ENCODE peak calls at places on chromosomes 16 and 17, in ten cellular contexts. A is HCT116; D is tibial artery; Y is IMR-90; W is astrocyte; R is psoas muscle; M is DND-41; E is CD4-positive, CD25-positive, alpha-beta regulatory T cell; F is A549; L is neural progenitor cell. T is an unnamed sample.
A peak's percentile ranks its signal among the peaks of the same experiment; 100 is the strongest.

GRCh38 chr17:78817123-78817522 is 23.5 kb downstream of the USP36 start:
- DNase-seq in A (no peak), D (no peak), Y (no peak), W (no peak), R (no peak), M (peak; percentile 21), E (peak; percentile 66), F (no peak), L (no peak), T (no peak)

GRCh38 chr17:27976331-27976730 is 66.1 kb upstream of the NLK start:
- DNase-seq in A (no peak), D (no peak), Y (no peak), W (no peak), R (no peak), M (no peak), E (no peak), F (no peak), L (no peak), T (no peak)

GRCh38 chr16:47561286-47561685 is 100.2 kb downstream of the PHKB start:
- DNase-seq in A (no peak), D (no peak), Y (no peak), W (no peak), R (no peak), M (no peak), E (no peak), F (no peak), L (no peak), T (no peak)

GRCh38 chr16:75279277-75279676 is 27.9 kb upstream of the BCAR1 start:
- DNase-seq in A (no peak), D (no peak), Y (peak; percentile 27), W (no peak), R (no peak), M (no peak), E (no peak), F (no peak), L (no peak), T (no peak)

GRCh38 chr16:27235055-27235937 is 32.0 kb downstream of the KDM8 start:
- DNase-seq in A (peak; percentile 37), D (peak; percentile 93), Y (peak; percentile 85), W (peak; percentile 81), R (peak; percentile 86), M (peak; percentile 98), E (peak; percentile 82), F (peak; percentile 68), L (peak; percentile 65), T (peak; percentile 84)

GRCh38 chr16:48146131-48146530 is 9.7 kb downstream of the ABCC12 start:
- DNase-seq in A (no peak), D (no peak), Y (no peak), W (no peak), R (no peak), M (no peak), E (no peak), F (no peak), L (no peak), T (no peak)

GRCh38 chr17:33838281-33838680 is 416.8 kb upstream of the CCL2 start:
- DNase-seq in A (no peak), D (no peak), Y (no peak), W (no peak), R (no peak), M (no peak), E (no peak), F (no peak), L (no peak), T (no peak)

GRCh38 chr16:88650749-88651275 is at the start of gene CYBA:
- DNase-seq in A (peak; percentile 57), D (peak; percentile 70), Y (peak; percentile 22), W (no peak), R (peak; percentile 65), M (peak; percentile 81), E (peak; percentile 79), F (peak; percentile 64), L (peak; percentile 72), T (peak; percentile 99)

GRCh38 chr17:74432484-74433391 is 850 bp downstream of the GPRC5C start:
- DNase-seq in A (no peak), D (no peak), Y (no peak), W (no peak), R (no peak), M (no peak), E (no peak), F (no peak), L (peak; percentile 69), T (peak; percentile 73)

GRCh38 chr17:74433421-74434121 is 1.7 kb downstream of the GPRC5C start:
- DNase-seq in A (no peak), D (no peak), Y (no peak), W (no peak), R (no peak), M (no peak), E (no peak), F (no peak), L (peak; percentile 51), T (peak; percentile 89)

GRCh38 chr17:74430706-74431567 is 951 bp upstream of the GPRC5C start:
- DNase-seq in A (peak; percentile 40), D (peak; percentile 87), Y (peak; percentile 4), W (peak; percentile 82), R (peak; percentile 93), M (no peak), E (no peak), F (peak; percentile 91), L (peak; percentile 75), T (peak; percentile 96)

GRCh38 chr17:74430385-74430705 is 1.5 kb upstream of the GPRC5C start:
- DNase-seq in A (no peak), D (no peak), Y (no peak), W (no peak), R (no peak), M (no peak), E (no peak), F (peak; percentile 43), L (no peak), T (no peak)

DNA sequence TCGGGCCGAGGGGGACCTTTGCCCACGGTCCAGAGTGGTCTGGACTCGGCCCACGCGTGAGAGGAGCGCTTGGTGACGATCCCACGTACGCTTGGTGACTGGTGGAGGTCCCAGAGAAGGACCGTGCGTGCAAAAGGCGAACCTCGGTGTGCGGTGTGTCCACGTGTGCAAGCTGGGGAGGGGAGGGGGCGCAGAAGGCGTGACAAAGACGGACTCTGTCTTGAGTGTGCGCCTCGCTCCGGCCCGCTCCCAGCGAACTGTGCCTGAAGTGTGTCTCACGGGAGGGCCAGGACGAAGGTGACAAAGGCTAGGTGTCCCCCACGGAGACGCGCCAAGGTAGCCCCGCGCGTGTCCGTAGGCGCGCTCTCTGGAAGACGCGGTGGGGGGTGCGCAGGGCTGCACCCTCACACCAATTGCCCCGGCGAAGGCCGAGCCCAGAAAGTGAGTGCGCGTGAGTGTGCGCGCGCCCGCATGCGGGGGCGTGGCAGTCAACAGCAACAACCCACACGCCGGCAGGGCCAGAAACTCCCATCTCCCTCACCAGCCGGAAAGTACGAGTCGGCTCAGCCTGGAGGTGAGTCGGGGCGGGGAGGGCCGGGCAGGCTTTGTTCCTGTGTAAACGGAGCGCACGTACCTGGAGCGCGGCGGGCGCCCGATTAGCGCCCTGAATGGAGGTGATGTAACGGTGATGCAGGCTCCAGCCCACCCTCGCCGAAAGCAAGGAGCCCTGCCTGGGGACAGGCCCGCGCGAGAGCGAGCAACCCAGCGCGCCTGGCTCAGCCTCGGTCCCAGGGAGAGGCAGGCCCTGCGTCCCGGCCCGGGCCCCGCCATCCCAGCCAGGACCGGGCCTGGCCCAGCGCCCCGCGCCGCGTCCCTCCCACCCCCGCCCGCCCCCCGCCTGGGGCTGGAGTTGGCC is at the start of gene GPRC5C:
- DNase-seq in A (peak; percentile 66), D (peak; percentile 81), Y (no peak), W (peak; percentile 33), R (peak; percentile 79), M (no peak), E (no peak), F (peak; percentile 88), L (peak; percentile 83), T (peak; percentile 85)
- H3K27ac ChIP-seq in A (peak within 1 kb of the TSS; percentile 89), D (peak within 1 kb of the TSS; percentile 93), Y (no peak within 1 kb of the TSS), W (peak within 1 kb of the TSS; percentile 57), R (peak within 1 kb of the TSS; percentile 98), M (no peak within 1 kb of the TSS), E (no peak within 1 kb of the TSS), F (peak within 1 kb of the TSS; percentile 95), L (no peak within 1 kb of the TSS), T (no peak within 1 kb of the TSS)

DNA sequence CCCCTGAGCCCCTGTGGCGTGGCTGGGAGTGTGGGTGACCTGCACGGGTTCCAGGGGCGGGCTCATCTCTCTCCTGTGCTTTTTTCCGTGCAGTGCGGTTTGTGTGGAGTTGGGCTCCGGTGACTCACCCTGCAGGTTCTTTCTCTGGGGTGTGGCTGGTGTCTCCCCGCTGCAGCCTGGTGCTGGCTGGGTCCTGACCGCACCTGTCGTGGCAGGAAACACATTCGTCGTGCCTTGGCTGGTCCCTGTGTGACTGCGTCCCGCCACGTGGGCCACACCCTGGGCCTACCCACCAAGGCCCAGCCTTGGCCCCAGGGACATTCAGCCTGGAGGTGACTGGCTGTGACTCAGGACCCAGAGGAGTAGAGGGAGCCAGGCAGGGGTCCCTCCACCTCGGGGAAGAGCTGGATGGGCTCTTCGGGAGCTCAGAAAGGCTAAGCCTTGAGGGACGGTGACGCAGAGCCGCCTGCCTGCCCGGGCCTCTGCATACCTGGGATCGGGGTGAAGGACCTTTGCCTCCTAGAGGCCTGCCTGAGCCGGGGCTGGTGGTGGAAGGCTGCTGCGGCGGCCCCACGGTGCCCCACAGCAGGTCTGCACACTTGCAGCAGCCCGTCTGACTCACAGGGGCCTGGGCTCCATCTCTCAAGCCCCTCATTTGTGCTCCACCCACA is 7.8 kb downstream of the TRAF7 start:
- DNase-seq in A (no peak), D (no peak), Y (no peak), W (no peak), R (no peak), M (no peak), E (no peak), F (no peak), L (no peak), T (no peak)
- H3K4me1 ChIP-seq in A (peaks cover 55% of the 10 kb centered on the region), D (peaks cover 25% of the 10 kb centered on the region), Y (peaks cover 24% of the 10 kb centered on the region), W (peaks cover 30% of the 10 kb centered on the region), R (peaks cover 16% of the 10 kb centered on the region), M (peaks cover 6% of the 10 kb centered on the region), E (peaks cover 3% of the 10 kb centered on the region), F (peaks cover 30% of the 10 kb centered on the region), L (peaks cover 18% of the 10 kb centered on the region), T (peaks cover 23% of the 10 kb centered on the region)

DNA sequence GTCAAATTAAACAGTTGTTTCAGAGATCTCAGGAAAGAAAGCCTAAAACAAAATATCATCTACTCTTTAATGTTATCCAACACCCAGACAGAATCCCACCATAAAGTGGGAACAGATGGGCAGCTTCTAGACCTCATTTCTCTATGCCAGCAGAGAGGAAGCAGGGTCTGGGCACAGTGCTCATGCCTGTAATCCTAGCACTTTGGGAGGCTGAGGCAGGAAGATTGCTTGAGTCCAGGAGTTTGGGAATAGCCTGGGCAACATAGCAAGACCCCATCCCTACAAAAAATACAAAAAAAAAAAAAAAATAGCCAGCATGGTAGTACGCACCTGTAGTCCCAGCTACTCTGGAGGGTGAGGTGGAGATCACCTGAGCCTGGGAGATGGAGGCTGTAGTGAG is 13.5 kb upstream of the ZNF652 start:
- DNase-seq in A (no peak), D (no peak), Y (no peak), W (no peak), R (no peak), M (no peak), E (no peak), F (no peak), L (no peak), T (no peak)
- H3K27ac ChIP-seq in A (no peak overlapping the region), D (no peak overlapping the region), Y (no peak overlapping the region), W (no peak overlapping the region), R (no peak overlapping the region), M (no peak overlapping the region), E (no peak overlapping the region), F (no peak overlapping the region), L (no peak overlapping the region), T (no peak overlapping the region)

DNA sequence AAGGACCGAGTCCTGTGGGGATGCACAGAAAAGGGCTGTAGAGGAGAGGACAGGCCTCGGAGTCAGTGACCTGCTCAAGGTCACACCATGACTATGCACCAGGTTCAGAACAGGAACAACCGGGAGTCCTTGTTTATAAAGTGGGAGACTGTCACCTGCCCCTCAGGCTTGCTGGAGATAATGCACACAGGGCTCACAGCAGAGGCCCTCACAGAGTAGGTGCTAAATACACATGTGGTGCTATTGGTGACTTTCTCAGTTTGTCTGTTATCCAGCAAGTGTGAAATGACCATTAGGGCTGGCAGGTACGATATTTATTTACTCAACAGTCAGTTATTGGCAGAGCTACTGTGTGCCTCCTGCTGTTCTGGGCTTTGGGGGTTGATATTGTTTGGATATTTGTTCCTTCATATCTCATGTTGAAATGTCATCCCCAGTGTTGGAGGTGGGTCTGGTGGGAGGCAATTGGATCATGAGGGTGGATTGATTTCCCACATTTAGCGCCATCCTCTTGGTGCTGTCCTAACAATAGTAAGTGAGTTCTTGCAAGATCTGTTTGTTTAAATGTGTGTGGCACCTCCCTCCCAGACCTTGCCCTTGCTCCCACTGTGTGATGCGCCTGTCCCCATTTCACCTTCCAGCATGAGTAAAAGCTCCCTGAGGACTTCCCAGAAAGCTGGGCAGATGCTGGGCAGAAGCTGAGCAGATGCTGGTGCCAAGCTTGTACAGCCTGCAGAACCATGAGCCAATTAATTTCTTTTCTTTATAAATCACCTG is 162.1 kb upstream of the MPHOSPH6 start:
- DNase-seq in A (no peak), D (no peak), Y (no peak), W (no peak), R (no peak), M (no peak), E (no peak), F (no peak), L (no peak), T (no peak)
- H3K4me1 ChIP-seq in A (no peaks in the 10 kb centered on the region), D (peaks cover 7% of the 10 kb centered on the region), Y (no peaks in the 10 kb centered on the region), W (no peaks in the 10 kb centered on the region), R (no peaks in the 10 kb centered on the region), M (no peaks in the 10 kb centered on the region), E (no peaks in the 10 kb centered on the region), F (no peaks in the 10 kb centered on the region), L (peaks cover 13% of the 10 kb centered on the region), T (no peaks in the 10 kb centered on the region)

T was measured in osteoblast.